ENCODE peak calls at places on chromosomes 12 and 14, in four cellular contexts. O, V, M and K are unnamed samples.

GRCh38 chr12:92535961-92536360 is 166.8 kb upstream of the PLEKHG7 start:
- DNase-seq in O (no peak), V (no peak), M (no peak), K (no peak)

GRCh38 chr14:36657409-36658090 is 4.1 kb upstream of the PAX9 start:
- DNase-seq in O (no peak), V (peak; percentile 48), M (no peak), K (no peak)

GRCh38 chr14:59803052-59803451 is 67.5 kb downstream of the RTN1 start:
- DNase-seq in O (no peak), V (no peak), M (no peak), K (no peak)

GRCh38 chr14:81946808-81947798 is 413.4 kb upstream of the SEL1L start:
- DNase-seq in O (no peak), V (no peak), M (no peak), K (no peak)

GRCh38 chr12:26318661-26319068 is 123.3 kb downstream of the SSPN start:
- DNase-seq in O (peak; percentile 59), V (peak; percentile 84), M (peak; percentile 68), K (no peak)

GRCh38 chr12:54172102-54172630 is 16.6 kb downstream of the SMUG1 start:
- DNase-seq in O (no peak), V (no peak), M (no peak), K (no peak)

GRCh38 chr14:100868621-100869370 is 34.7 kb downstream of the RTL1 start:
- DNase-seq in O (no peak), V (no peak), M (no peak), K (no peak)

GRCh38 chr12:110600254-110600653 is 13.7 kb upstream of the TCTN1 start:
- DNase-seq in O (no peak), V (peak; percentile 70), M (peak; percentile 48), K (no peak)